ENCODE peak calls at places on chromosome X, in eight cellular contexts. H is upper lobe of left lung, L is suprapubic skin, V is K562, M is ovary, Y is A549, X is transverse colon, I is esophagus muscularis mucosa. C is an unnamed sample.

GRCh38 chrX:42920752-42921151 is 142.8 kb upstream of the PPP1R2C start:
- DNase-seq in V (no peak), Y (no peak), H (no peak), X (no peak), M (no peak), I (no peak), L (no peak), C (no peak)

GRCh38 chrX:121876316-121876715 is 828.9 kb downstream of the GLUD2 start:
- DNase-seq in I (no peak), M (no peak), Y (no peak), X (no peak), H (no peak), V (no peak), L (no peak), C (no peak)

GRCh38 chrX:108001218-108001814 is 19.1 kb upstream of the TEX13B start:
- DNase-seq in H (no peak), Y (peak; percentile 28), M (no peak), V (peak; percentile 20), L (no peak), X (no peak), I (no peak), C (no peak)

GRCh38 chrX:129540068-129540653 is at the start of gene OCRL:
- DNase-seq in H (peak; percentile 65), I (peak; percentile 92), V (peak; percentile 83), Y (peak; percentile 74), L (peak; percentile 78), X (peak; percentile 71), M (peak; percentile 68), C (peak; percentile 35)

GRCh38 chrX:155819966-155820491 is 61.1 kb upstream of the VAMP7 start:
- DNase-seq in V (peak; percentile 80), M (peak; percentile 27), L (no peak), I (no peak), X (peak; percentile 65), H (peak; percentile 70), Y (peak; percentile 5), C (peak; percentile 49)

GRCh38 chrX:69361286-69361926 is 142.7 kb upstream of the NALF2 start:
- DNase-seq in X (no peak), V (no peak), L (no peak), H (no peak), M (peak; percentile 12), I (no peak), Y (no peak), C (no peak)

GRCh38 chrX:26915064-26915463 is 548.1 kb downstream of the PPP4R3C start:
- DNase-seq in Y (no peak), H (no peak), M (no peak), L (no peak), V (no peak), X (no peak), I (no peak), C (no peak)

GRCh38 chrX:20487227-20487626 is 220.5 kb upstream of the RPS6KA3 start:
- DNase-seq in I (no peak), V (no peak), Y (no peak), H (no peak), M (no peak), X (no peak), L (no peak), C (no peak)

DNA sequence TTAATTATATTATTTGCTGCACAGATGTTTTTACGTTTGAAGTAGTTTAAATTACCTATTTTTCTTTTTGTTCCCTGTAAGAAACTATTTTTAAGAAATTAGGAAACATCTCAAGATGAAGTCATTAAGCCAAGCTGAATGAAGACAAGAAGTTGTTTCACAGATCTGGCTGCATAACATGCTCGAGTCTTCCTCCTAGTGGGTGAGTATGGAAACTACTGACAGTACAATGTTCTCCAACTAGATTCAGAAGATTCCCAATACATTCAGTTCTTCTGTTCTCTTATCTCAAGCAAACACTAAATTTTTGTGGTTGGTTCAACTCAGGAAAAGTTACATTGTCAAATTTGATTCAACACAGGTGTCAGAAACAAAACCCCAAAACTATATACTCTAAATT is 256.8 kb upstream of the VCX start:
- DNase-seq in I (no peak), X (no peak), V (peak; percentile 2), H (no peak), M (no peak), Y (no peak), L (no peak), C (no peak)
- TF ChIP-seq EP300 in I (no peak), X (no peak), V (no peak), H (no peak), M (no peak), Y (no peak), L (no peak), C (no peak)

GRCh38 chrX:149939271-149940014 is 1.2 kb upstream of the EOLA2 start:
- DNase-seq in H (peak; percentile 96), L (peak; percentile 97), Y (peak; percentile 59), M (peak; percentile 95), I (peak; percentile 98), V (peak; percentile 92), X (peak; percentile 96), C (peak; percentile 89)

GRCh38 chrX:149937881-149938426 is 337 bp downstream of the EOLA2 start:
- DNase-seq in M (no peak), L (peak; percentile 77), X (peak; percentile 19), V (peak; percentile 15), H (no peak), I (no peak), Y (no peak), C (no peak)

GRCh38 chrX:149938427-149939270 is at the start of gene EOLA2:
- DNase-seq in X (peak; percentile 94), L (peak; percentile 97), H (peak; percentile 96), I (peak; percentile 99), V (peak; percentile 97), Y (peak; percentile 67), M (peak; percentile 93), C (peak; percentile 91)

GRCh38 chrX:149940015-149940716 is 1.9 kb upstream of the EOLA2 start:
- DNase-seq in I (peak; percentile 98), X (peak; percentile 95), V (peak; percentile 97), L (peak; percentile 97), H (peak; percentile 96), M (peak; percentile 95), Y (peak; percentile 62), C (peak; percentile 92)
- TF ChIP-seq POLR2A in I (no peak), X (peak; percentile 89), V (peak; percentile 68), L (no peak), H (peak; percentile 63), M (no peak), Y (no peak), C (no peak)

GRCh38 chrX:99654188-99654587 is 755.9 kb downstream of the PCDH19 start:
- DNase-seq in M (no peak), Y (no peak), V (no peak), H (no peak), L (no peak), X (no peak), I (no peak), C (no peak)

DNA sequence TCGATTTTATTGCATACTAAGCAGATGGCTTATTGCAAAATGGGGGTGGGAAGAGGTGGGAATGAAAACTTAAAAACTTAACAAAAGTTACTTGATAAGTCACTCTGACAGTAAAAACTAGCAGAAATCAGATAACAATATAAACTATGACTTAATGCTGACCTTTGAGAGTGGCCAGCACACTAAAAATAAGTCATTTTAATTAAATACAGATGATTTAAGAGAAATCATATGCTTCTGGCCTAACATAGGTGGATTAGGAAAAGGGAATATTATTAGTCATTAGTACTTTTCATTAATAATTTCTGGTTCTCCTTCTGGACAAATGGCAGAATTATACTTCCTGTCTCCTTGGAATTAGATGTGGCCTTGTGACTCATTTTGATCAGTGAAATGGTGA is 756.7 kb downstream of the PCDH19 start:
- DNase-seq in I (no peak), Y (no peak), V (no peak), L (no peak), M (no peak), H (no peak), X (no peak), C (no peak)
- TF ChIP-seq EP300 in I (no peak), Y (no peak), V (no peak), L (no peak), M (no peak), H (no peak), X (no peak), C (no peak)

GRCh38 chrX:118368398-118368797 is 22.5 kb downstream of the WDR44 start:
- DNase-seq in M (no peak), L (no peak), Y (no peak), H (no peak), I (no peak), V (no peak), X (no peak), C (no peak)

GRCh38 chrX:118370921-118371624 is 25.2 kb downstream of the WDR44 start:
- DNase-seq in I (no peak), Y (no peak), V (no peak), X (no peak), M (no peak), H (no peak), L (no peak), C (no peak)

GRCh38 chrX:118364261-118364660 is 18.4 kb downstream of the WDR44 start:
- DNase-seq in X (no peak), H (no peak), V (no peak), L (no peak), M (no peak), I (no peak), Y (no peak), C (no peak)

GRCh38 chrX:118367338-118367737 is 21.4 kb downstream of the WDR44 start:
- DNase-seq in I (no peak), L (no peak), H (no peak), M (no peak), X (no peak), V (no peak), Y (no peak), C (no peak)
- TF ChIP-seq POLR2A in I (no peak), L (no peak), H (no peak), M (no peak), X (no peak), V (no peak), Y (no peak), C (no peak)

GRCh38 chrX:139930923-139931645 is 1.8 kb downstream of the ATP11C start:
- DNase-seq in I (no peak), L (no peak), Y (peak; percentile 10), M (peak; percentile 7), X (peak; percentile 24), H (peak; percentile 23), V (peak; percentile 43), C (no peak)
- TF ChIP-seq EP300 in I (no peak), L (no peak), Y (no peak), M (no peak), X (no peak), H (no peak), V (no peak), C (no peak)

DNA sequence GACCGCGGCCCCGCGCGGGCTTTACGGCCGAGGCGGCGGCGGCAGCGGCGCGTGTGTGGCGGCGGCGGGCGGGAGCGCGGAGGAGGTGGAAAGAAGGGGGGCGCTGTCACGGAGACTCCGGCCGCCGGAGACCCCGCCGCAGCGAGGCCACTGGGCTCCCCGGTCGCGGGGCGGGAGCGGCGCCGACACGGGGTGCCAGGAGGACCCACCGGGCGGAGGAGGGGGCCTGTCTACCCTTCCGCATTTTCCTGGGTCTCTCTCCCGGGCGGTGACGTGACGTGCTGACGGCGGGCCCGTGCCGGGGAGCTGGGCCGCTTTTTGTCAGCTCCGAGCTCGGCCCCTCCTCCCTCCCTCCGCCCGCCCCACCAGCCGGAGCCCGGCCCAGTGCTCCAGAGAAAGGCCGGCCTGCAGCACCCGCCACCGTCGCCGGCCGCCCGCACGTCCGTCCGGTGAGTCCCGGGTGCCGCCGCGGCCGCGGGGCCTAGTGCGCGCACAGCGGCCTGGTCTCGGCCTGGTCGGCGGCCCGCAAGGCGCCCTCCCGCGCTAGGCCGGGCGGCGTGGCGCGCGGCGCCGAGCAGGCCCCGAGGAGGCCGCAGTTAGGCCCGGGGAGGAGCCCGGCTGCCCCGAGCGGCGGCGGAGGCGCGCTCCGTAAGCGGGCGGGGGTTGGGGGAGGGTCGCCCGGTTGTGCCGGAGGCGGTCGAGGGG is at the start of gene ZFX:
- DNase-seq in I (no peak), X (peak; percentile 82), Y (no peak), V (peak; percentile 63), L (peak; percentile 85), M (peak; percentile 71), H (peak; percentile 75), C (no peak)
- TF ChIP-seq POLR2A in I (peak; percentile 40), X (peak; percentile 53), Y (peak; percentile 17), V (peak; percentile 63), L (peak; percentile 57), M (no peak), H (peak; percentile 67), C (no peak)